ENCODE peak calls at places on chromosomes 11 and 22, in six cellular contexts. B is astrocyte of the spinal cord; N is GM10248; L is NCI-H82; M is naive thymus-derived CD4-positive, alpha-beta T cell; U is fibroblast of lung. P is an unnamed sample.

GRCh38 chr22:21837184-21837979 is 30.1 kb downstream of the MAPK1 start:
- DNase-seq in L (no peak), N (no peak), U (peak; percentile 95), M (no peak), B (peak; percentile 91), P (no peak)

GRCh38 chr11:71998061-71998460 is 648 bp upstream of the IL18BP start:
- DNase-seq in N (no peak), M (no peak), U (no peak), L (no peak), B (no peak), P (no peak)

GRCh38 chr11:111586305-111586915 is 15.8 kb upstream of the SIK2 start:
- DNase-seq in N (peak; percentile 43), U (peak; percentile 58), L (peak; percentile 74), M (no peak), B (peak; percentile 72), P (no peak)

GRCh38 chr11:92941676-92942571 is 27.5 kb upstream of the MTNR1B start:
- DNase-seq in M (no peak), N (peak; percentile 56), B (peak; percentile 45), L (peak; percentile 11), U (no peak), P (no peak)

GRCh38 chr11:103530257-103530656 is 421.0 kb downstream of the DYNC2H1 start:
- DNase-seq in B (no peak), M (no peak), N (no peak), U (peak; percentile 54), L (no peak), P (no peak)

GRCh38 chr11:124863137-124863825 is 2.0 kb upstream of the ROBO3 start:
- DNase-seq in L (peak; percentile 81), M (no peak), U (peak; percentile 35), N (no peak), B (peak; percentile 8), P (peak; percentile 64)

GRCh38 chr11:134742956-134743808 is 331.1 kb upstream of the B3GAT1 start:
- DNase-seq in L (no peak), U (no peak), B (no peak), N (no peak), M (no peak), P (no peak)

GRCh38 chr11:127789887-127790286 is 789.3 kb upstream of the KIRREL3 start:
- DNase-seq in L (peak; percentile 70), B (no peak), M (no peak), N (no peak), U (peak; percentile 1), P (peak; percentile 60)

GRCh38 chr22:43919106-43919965 is 4.3 kb upstream of the PNPLA3 start:
- DNase-seq in B (peak; percentile 28), M (no peak), N (no peak), L (no peak), U (peak; percentile 76), P (no peak)

GRCh38 chr11:36948445-36949171 is 350.6 kb upstream of the RAG2 start:
- DNase-seq in N (no peak), B (no peak), U (no peak), L (no peak), M (no peak), P (no peak)

GRCh38 chr11:75199412-75199955 is 41.1 kb upstream of the TPBGL start:
- DNase-seq in N (no peak), L (peak; percentile 57), B (no peak), U (no peak), M (no peak), P (no peak)